ENCODE peak calls at places on chromosomes 6 and 20, in nine cellular contexts. Y is suprapubic skin; M is pancreas; B is effector memory CD4-positive, alpha-beta T cell; I is iPS DF 6.9; T is left ventricle myocardium inferior; Q is Peyer's patch; P is heart right ventricle; G is MM.1S. L is an unnamed sample.

GRCh38 chr20:58708246-58708931 is 15.8 kb downstream of the NPEPL1 start:
- DNase-seq in M (peak; percentile 58), Q (peak; percentile 34), G (no peak), Y (peak; percentile 62), I (no peak), T (peak; percentile 7), B (no peak), P (no peak), L (no peak)

GRCh38 chr20:41380551-41381262 is 14.1 kb upstream of the EMILIN3 start:
- DNase-seq in P (no peak), Y (no peak), I (no peak), T (no peak), M (no peak), G (no peak), Q (no peak), B (no peak), L (no peak)

GRCh38 chr20:40525356-40525755 is 163.7 kb downstream of the MAFB start:
- DNase-seq in B (no peak), Q (no peak), I (no peak), T (no peak), P (no peak), G (no peak), Y (no peak), M (no peak), L (no peak)

GRCh38 chr20:58094160-58094559 is 134.3 kb downstream of the ANKRD60 start:
- DNase-seq in I (no peak), P (no peak), M (no peak), Y (peak; percentile 65), T (no peak), G (no peak), B (no peak), Q (peak; percentile 7), L (no peak)

GRCh38 chr6:3392930-3393575 is 63.8 kb downstream of the SLC22A23 start:
- DNase-seq in M (no peak), T (no peak), Q (peak; percentile 57), I (no peak), Y (no peak), P (no peak), G (no peak), B (no peak), L (no peak)

GRCh38 chr6:87176493-87176892 is 21.1 kb downstream of the ZNF292 start:
- DNase-seq in P (no peak), Q (no peak), Y (no peak), G (no peak), M (no peak), T (no peak), B (no peak), I (no peak), L (no peak)

GRCh38 chr20:18742841-18743240 is 70.7 kb upstream of the SCP2D1 start:
- DNase-seq in B (no peak), G (no peak), Q (no peak), I (no peak), T (no peak), M (no peak), P (no peak), Y (no peak), L (no peak)

GRCh38 chr6:119002069-119002468 is 67.1 kb upstream of the MCM9 start:
- DNase-seq in T (no peak), Q (no peak), M (no peak), B (no peak), Y (no peak), G (no peak), I (no peak), P (no peak), L (no peak)

GRCh38 chr6:106247293-106247692 is 78.3 kb downstream of the ATG5 start:
- DNase-seq in Y (no peak), T (no peak), Q (no peak), B (no peak), I (no peak), M (no peak), G (no peak), P (no peak), L (no peak)

GRCh38 chr20:1775117-1775516 is 117.5 kb upstream of the SIRPG start:
- DNase-seq in P (no peak), B (no peak), Q (no peak), I (no peak), M (no peak), T (no peak), G (no peak), Y (no peak), L (no peak)

GRCh38 chr6:155492061-155492735 is 36.6 kb upstream of the NOX3 start:
- DNase-seq in B (no peak), Q (no peak), Y (no peak), I (no peak), M (no peak), T (no peak), P (no peak), G (no peak), L (no peak)

GRCh38 chr6:116074732-116075387 is 14.2 kb upstream of the FRK start:
- DNase-seq in I (no peak), B (no peak), M (no peak), T (no peak), G (no peak), Q (no peak), Y (no peak), P (no peak), L (no peak)

GRCh38 chr20:57577679-57578475 is 17.0 kb downstream of the PCK1 start:
- DNase-seq in P (no peak), Y (no peak), G (no peak), B (no peak), T (no peak), I (no peak), Q (peak; percentile 80), M (no peak), L (no peak)

GRCh38 chr6:157172088-157172768 is 151.1 kb downstream of the TMEM242 start:
- DNase-seq in T (no peak), Y (no peak), I (no peak), B (no peak), M (no peak), P (no peak), Q (no peak), G (no peak), L (no peak)

GRCh38 chr20:3551681-3552434 is 81.0 kb downstream of the ATRN start:
- DNase-seq in I (no peak), Q (no peak), M (no peak), G (no peak), T (no peak), Y (no peak), P (no peak), B (no peak), L (no peak)

GRCh38 chr6:157503018-157503747 is 122.2 kb downstream of the ZDHHC14 start:
- DNase-seq in Q (no peak), G (no peak), I (no peak), P (no peak), Y (no peak), T (no peak), M (no peak), B (no peak), L (peak; percentile 12)

GRCh38 chr20:621115-621756 is 11.1 kb upstream of the TCF15 start:
- DNase-seq in T (no peak), B (no peak), G (no peak), M (no peak), P (no peak), Q (no peak), I (no peak), Y (no peak), L (no peak)
- H3K4me1 ChIP-seq in T (peaks cover 10% of the 10 kb centered on the region), B (no peaks in the 10 kb centered on the region), G (no peaks in the 10 kb centered on the region), M (no peaks in the 10 kb centered on the region), P (peaks cover 3% of the 10 kb centered on the region), Q (no peaks in the 10 kb centered on the region), I (peaks cover 1% of the 10 kb centered on the region), Y (no peaks in the 10 kb centered on the region), L (no peaks in the 10 kb centered on the region)

GRCh38 chr6:75618437-75618836 is 16.8 kb downstream of the SENP6 start:
- DNase-seq in Y (no peak), M (no peak), Q (no peak), I (no peak), B (no peak), P (no peak), G (no peak), T (no peak), L (no peak)
- H3K4me1 ChIP-seq in Y (peaks cover 37% of the 10 kb centered on the region), M (peaks cover 31% of the 10 kb centered on the region), Q (peaks cover 19% of the 10 kb centered on the region), I (peaks cover 2% of the 10 kb centered on the region), B (peaks cover 13% of the 10 kb centered on the region), P (peaks cover 30% of the 10 kb centered on the region), G (peaks cover 27% of the 10 kb centered on the region), T (peaks cover 84% of the 10 kb centered on the region), L (no peaks in the 10 kb centered on the region)

GRCh38 chr6:64145658-64146057 is 510.1 kb downstream of the PHF3 start:
- DNase-seq in Y (no peak), T (no peak), I (no peak), M (no peak), G (no peak), P (no peak), B (no peak), Q (no peak), L (no peak)

GRCh38 chr6:64146094-64146493 is 510.5 kb downstream of the PHF3 start:
- DNase-seq in Y (no peak), B (no peak), Q (no peak), G (no peak), I (no peak), M (no peak), T (no peak), P (no peak), L (no peak)
- H3K4me1 ChIP-seq in Y (no peaks in the 10 kb centered on the region), B (no peaks in the 10 kb centered on the region), Q (no peaks in the 10 kb centered on the region), G (no peaks in the 10 kb centered on the region), I (no peaks in the 10 kb centered on the region), M (no peaks in the 10 kb centered on the region), T (no peaks in the 10 kb centered on the region), P (no peaks in the 10 kb centered on the region), L (no peaks in the 10 kb centered on the region)

GRCh38 chr20:48717959-48718223 is 109.9 kb downstream of the PREX1 start:
- DNase-seq in T (no peak), M (no peak), Q (no peak), G (no peak), P (no peak), Y (no peak), I (no peak), B (no peak), L (no peak)

GRCh38 chr20:48718914-48719578 is 108.8 kb downstream of the PREX1 start:
- DNase-seq in G (no peak), T (no peak), B (peak; percentile 20), M (no peak), P (no peak), Q (peak; percentile 85), Y (no peak), I (no peak), L (peak; percentile 51)

GRCh38 chr20:48721324-48722001 is 106.3 kb downstream of the PREX1 start:
- DNase-seq in Y (no peak), I (no peak), Q (peak; percentile 62), B (no peak), M (no peak), T (no peak), G (no peak), P (no peak), L (peak; percentile 52)

GRCh38 chr20:48720256-48721020 is 107.4 kb downstream of the PREX1 start:
- DNase-seq in B (no peak), T (no peak), Y (no peak), P (no peak), Q (no peak), I (no peak), G (no peak), M (no peak), L (no peak)

DNA sequence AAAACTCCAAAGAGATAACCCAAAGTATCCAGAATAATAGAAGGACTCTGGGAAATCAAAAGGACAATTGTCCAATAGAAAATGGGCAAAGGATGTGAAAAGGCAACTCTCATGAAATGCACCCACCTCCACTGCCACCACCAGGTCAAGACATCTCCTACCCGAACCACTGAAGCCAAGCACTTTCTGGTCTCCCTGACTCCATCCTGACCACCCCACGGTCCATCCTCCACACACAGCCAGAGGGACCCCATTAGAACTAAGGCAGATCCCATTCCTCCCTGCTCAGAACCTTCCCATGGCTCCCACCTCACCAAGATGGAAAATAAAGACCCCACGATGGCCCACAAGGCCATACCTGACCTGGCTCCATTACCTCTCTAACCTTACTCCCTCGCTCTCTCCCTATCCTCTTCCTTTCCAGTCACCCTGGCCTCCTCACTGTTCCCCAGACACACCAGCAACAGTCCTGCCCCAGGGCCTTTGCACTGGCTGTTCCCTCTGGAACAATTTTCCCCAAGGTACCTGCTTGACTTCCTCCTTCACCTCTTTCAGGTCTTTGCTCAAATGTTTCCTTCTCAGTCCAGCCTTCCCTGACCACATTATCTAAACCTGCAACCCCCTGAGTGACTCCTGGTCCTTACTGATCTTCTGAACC is 108.1 kb downstream of the PREX1 start:
- DNase-seq in Q (no peak), M (no peak), I (no peak), B (no peak), Y (no peak), P (no peak), T (no peak), G (no peak), L (no peak)
- H3K4me1 ChIP-seq in Q (peaks cover 38% of the 10 kb centered on the region), M (peaks cover 10% of the 10 kb centered on the region), I (peaks cover 1% of the 10 kb centered on the region), B (peaks cover 57% of the 10 kb centered on the region), Y (peaks cover 24% of the 10 kb centered on the region), P (peaks cover 13% of the 10 kb centered on the region), T (peaks cover 29% of the 10 kb centered on the region), G (no peaks in the 10 kb centered on the region), L (peaks cover 64% of the 10 kb centered on the region)

L was measured in OCI-LY7.